ENCODE peak calls at places on chromosomes 2 and 18, in five cellular contexts. P is right lobe of liver, K is HFF-Myc, Y is mammary epithelial cell, B is HCT116. L is an unnamed sample.
A peak's percentile ranks its signal among the peaks of the same experiment; 100 is the strongest.

GRCh38 chr2:175612280-175612679 is 389.8 kb downstream of the LNPK start:
- DNase-seq in K (no peak), P (no peak), Y (no peak), B (no peak), L (no peak)

GRCh38 chr2:212227755-212228154 is 310.8 kb downstream of the ERBB4 start:
- DNase-seq in Y (peak; percentile 70), P (peak; percentile 58), B (peak; percentile 52), K (peak; percentile 4), L (peak; percentile 87)

GRCh38 chr2:26595146-26595545 is 46.0 kb downstream of the CIB4 start:
- DNase-seq in Y (no peak), P (peak; percentile 3), K (no peak), B (no peak), L (no peak)

GRCh38 chr2:160694631-160695030 is 201.0 kb upstream of the RBMS1 start:
- DNase-seq in Y (no peak), B (no peak), K (no peak), P (no peak), L (no peak)

GRCh38 chr18:12308386-12309100 is 502 bp downstream of the TUBB6 start:
- DNase-seq in P (peak; percentile 55), Y (peak; percentile 79), K (no peak), B (no peak), L (peak; percentile 85)

GRCh38 chr18:45945669-45946068 is 21.5 kb downstream of the EPG5 start:
- DNase-seq in Y (no peak), K (no peak), B (no peak), P (no peak), L (no peak)

GRCh38 chr2:176140130-176140519 is 10.6 kb downstream of the HOXD8 start:
- DNase-seq in Y (no peak), P (no peak), B (no peak), K (no peak), L (no peak)

GRCh38 chr2:47504174-47504810 is 101.3 kb downstream of the MSH2 start:
- DNase-seq in K (no peak), Y (no peak), P (no peak), B (no peak), L (no peak)

GRCh38 chr2:37325625-37326071 is 1.0 kb upstream of the PRKD3 start:
- DNase-seq in Y (no peak), K (no peak), B (no peak), P (no peak), L (no peak)

GRCh38 chr2:100058014-100058310 is 84.4 kb downstream of the AFF3 start:
- DNase-seq in K (no peak), B (no peak), P (no peak), Y (no peak), L (no peak)

GRCh38 chr2:67213270-67213670 is 183.9 kb upstream of the ETAA1 start:
- DNase-seq in B (no peak), Y (no peak), K (no peak), P (no peak), L (no peak)

GRCh38 chr2:209577376-209578357 is 153.8 kb downstream of the MAP2 start:
- DNase-seq in P (no peak), K (no peak), B (peak; percentile 6), Y (no peak), L (peak; percentile 45)

GRCh38 chr18:48827321-48828200 is 123.2 kb downstream of the SMAD7 start:
- DNase-seq in Y (no peak), K (peak; percentile 73), B (no peak), P (peak; percentile 37), L (no peak)

GRCh38 chr2:231890896-231891513 is 35.2 kb downstream of the NPPC start:
- DNase-seq in Y (peak; percentile 37), B (no peak), K (no peak), P (no peak), L (peak; percentile 79)

GRCh38 chr2:1796581-1796930 is 52.2 kb upstream of the PXDN start:
- DNase-seq in Y (no peak), K (no peak), P (no peak), B (no peak), L (no peak)

GRCh38 chr2:214057986-214058385 is 352.9 kb upstream of the VWC2L start:
- DNase-seq in P (no peak), Y (no peak), B (no peak), K (no peak), L (no peak)

GRCh38 chr18:58793361-58793760 is 71.3 kb upstream of the ZNF532 start:
- DNase-seq in P (no peak), K (peak; percentile 88), Y (peak; percentile 89), B (no peak), L (peak; percentile 89)

GRCh38 chr2:128195435-128195984 is 104.5 kb downstream of the UGGT1 start:
- DNase-seq in K (no peak), B (no peak), Y (no peak), P (no peak), L (no peak)

GRCh38 chr2:65137197-65137780 is 7.4 kb upstream of the RAB1A start:
- DNase-seq in Y (no peak), B (no peak), K (no peak), P (no peak), L (no peak)

GRCh38 chr2:65146067-65146466 is 16.2 kb upstream of the RAB1A start:
- DNase-seq in B (no peak), P (no peak), Y (no peak), K (no peak), L (no peak)

GRCh38 chr2:65144571-65144970 is 14.7 kb upstream of the RAB1A start:
- DNase-seq in Y (no peak), B (no peak), P (no peak), K (no peak), L (no peak)

GRCh38 chr2:65142515-65142914 is 12.6 kb upstream of the RAB1A start:
- DNase-seq in P (no peak), B (no peak), Y (peak; percentile 50), K (no peak), L (peak; percentile 39)
- TF ChIP-seq CTCF in P (peak; percentile 49), B (peak; percentile 49), Y (peak; percentile 41), K (peak; percentile 8), L (peak; percentile 30)

GRCh38 chr2:8579686-8580085 is 102.2 kb upstream of the ID2 start:
- DNase-seq in K (no peak), B (no peak), Y (no peak), P (no peak), L (no peak)

GRCh38 chr2:8581601-8582041 is 100.2 kb upstream of the ID2 start:
- DNase-seq in B (no peak), K (no peak), Y (no peak), P (no peak), L (no peak)

GRCh38 chr2:8581048-8581561 is 100.8 kb upstream of the ID2 start:
- DNase-seq in B (no peak), K (no peak), P (peak; percentile 49), Y (no peak), L (no peak)

GRCh38 chr2:8582191-8582849 is 99.5 kb upstream of the ID2 start:
- DNase-seq in P (peak; percentile 41), B (no peak), Y (no peak), K (no peak), L (no peak)

DNA sequence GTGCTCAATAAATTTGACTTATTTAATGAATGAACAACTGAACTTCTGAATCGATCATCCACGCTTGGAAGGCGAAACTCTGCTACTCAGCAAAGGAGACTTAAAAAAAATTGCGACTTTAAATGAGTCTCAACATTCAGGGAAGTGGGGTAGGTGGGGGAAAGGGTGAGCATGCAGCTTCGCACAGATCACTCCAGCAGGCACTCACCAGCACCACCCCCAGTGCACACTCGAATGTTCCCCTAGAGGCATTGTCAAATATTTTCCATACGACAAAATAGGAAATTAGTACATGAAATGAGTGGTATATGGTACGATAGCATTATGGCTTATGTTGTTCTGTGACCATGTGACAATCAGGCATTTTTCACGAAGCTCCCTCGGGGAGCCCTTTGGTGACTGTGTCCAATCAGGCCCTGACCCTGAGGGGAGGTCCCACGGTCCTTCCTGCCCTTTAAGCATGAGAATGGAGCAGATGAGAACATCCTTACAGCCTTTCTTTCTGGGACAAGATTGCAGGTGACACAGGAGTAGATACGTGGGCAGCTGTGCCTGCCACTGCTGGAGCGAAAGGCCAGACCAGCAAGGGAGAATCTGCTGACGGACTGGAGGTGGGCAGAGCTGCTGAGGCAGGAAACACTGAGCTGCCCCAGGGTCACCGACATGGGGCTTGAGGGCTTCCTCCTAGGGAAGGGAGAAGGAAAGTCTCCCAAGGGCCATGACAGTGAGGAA is 101.4 kb upstream of the ID2 start:
- DNase-seq in Y (no peak), K (no peak), B (no peak), P (peak; percentile 42), L (no peak)
- TF ChIP-seq CTCF in Y (no peak), K (no peak), B (no peak), P (no peak), L (no peak)

DNA sequence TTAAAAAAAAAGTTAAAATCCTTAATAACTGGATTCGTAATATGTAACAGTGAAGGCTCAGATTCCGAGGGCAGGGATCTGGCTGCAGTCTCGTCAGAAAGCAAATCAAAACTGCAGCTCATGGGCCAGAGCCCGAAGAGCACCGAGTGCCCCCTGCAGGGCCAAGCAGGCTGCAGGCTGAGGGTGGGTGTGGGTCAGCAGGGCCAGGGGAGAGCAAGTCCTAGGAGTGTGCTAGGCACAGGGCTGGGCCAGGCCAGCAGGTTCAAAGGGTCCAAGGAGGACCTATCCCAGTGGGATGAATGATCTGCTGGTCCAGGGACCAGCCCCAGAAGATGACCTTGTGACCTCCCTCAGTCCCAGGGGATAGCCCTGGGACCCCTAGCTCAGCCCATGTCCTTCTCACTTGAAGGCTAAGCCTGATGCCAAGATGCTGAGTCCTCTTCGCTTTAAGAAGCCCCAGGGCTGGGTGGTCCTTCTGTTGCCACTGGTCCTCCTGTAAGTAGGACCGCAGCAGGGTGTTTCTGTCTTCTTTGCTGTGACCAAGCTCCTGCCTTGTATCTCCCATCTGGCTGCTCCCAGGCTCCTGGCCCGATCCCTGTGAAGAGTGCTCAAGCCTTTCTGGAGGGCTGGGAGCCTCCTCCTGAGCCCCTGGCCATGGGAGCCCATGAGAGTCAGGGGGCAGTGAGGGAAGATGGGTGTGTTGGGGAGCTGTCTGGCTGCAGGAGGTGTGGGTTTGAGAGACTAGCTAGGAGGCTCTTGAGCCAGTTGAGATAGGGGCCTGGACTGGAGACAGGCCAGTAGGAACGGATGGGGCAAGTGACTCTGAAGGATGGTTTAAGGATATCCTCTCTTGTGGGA is 150.7 kb downstream of the DYSF start:
- DNase-seq in Y (no peak), B (no peak), P (peak; percentile 36), K (no peak), L (no peak)
- TF ChIP-seq CTCF in Y (no peak), B (no peak), P (no peak), K (no peak), L (no peak)

GRCh38 chr2:96578731-96579130 is 42.2 kb downstream of the ARID5A start:
- DNase-seq in K (no peak), Y (no peak), P (no peak), B (no peak), L (no peak)

GRCh38 chr2:96584017-96584416 is 47.5 kb downstream of the ARID5A start:
- DNase-seq in Y (peak; percentile 33), B (no peak), P (no peak), K (no peak), L (peak; percentile 64)

GRCh38 chr2:96575790-96576456 is 39.4 kb downstream of the ARID5A start:
- DNase-seq in P (no peak), K (no peak), Y (no peak), B (no peak), L (no peak)

GRCh38 chr2:96579422-96579821 is 42.9 kb downstream of the ARID5A start:
- DNase-seq in B (no peak), P (no peak), K (no peak), Y (no peak), L (no peak)

DNA sequence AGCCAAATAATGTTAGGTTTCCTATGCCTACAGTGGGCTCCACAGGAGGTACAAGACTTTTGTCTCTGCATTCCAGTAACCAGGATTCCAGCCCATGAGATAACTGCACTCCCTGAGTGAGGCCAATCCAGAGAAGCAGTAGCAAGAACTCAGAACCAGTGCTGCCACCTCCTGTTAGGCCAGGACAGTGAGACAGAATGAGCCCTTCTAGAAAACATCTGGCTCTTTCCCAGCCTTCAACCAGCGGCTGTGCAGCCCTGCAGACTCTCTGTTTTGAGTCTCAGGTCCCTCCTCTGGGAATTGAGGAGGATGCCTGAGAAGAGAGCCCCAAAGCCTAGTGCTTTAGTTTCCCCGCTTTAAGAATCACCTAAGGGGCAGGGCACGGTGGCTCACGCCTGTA is 44.2 kb downstream of the ARID5A start:
- DNase-seq in Y (peak; percentile 10), P (no peak), K (no peak), B (peak; percentile 16), L (peak; percentile 9)
- TF ChIP-seq CTCF in Y (no peak), P (peak; percentile 38), K (peak; percentile 9), B (peak; percentile 61), L (no peak)

L was measured in MCF 10A.